ENCODE peak calls at places on chromosome 18, in five cellular contexts. F is body of pancreas, Y is adrenal gland, I is A549, M is WTC11. K is an unnamed sample.
A peak's percentile ranks its signal among the peaks of the same experiment; 100 is the strongest.

GRCh38 chr18:7447629-7448028 is 119.5 kb upstream of the PTPRM start:
- DNase-seq in M (no peak), F (no peak), I (no peak), Y (no peak), K (peak; percentile 1)

GRCh38 chr18:45920367-45920766 is 46.8 kb downstream of the EPG5 start:
- DNase-seq in I (no peak), M (no peak), Y (peak; percentile 94), F (peak; percentile 91), K (peak; percentile 78)

GRCh38 chr18:7950380-7951143 is 383.4 kb downstream of the PTPRM start:
- DNase-seq in F (no peak), I (peak; percentile 66), Y (no peak), M (no peak), K (peak; percentile 84)

GRCh38 chr18:24031318-24031717 is 16.8 kb downstream of the TTC39C start:
- DNase-seq in I (no peak), M (no peak), Y (no peak), F (no peak), K (no peak)

GRCh38 chr18:62721837-62722795 is 6.8 kb downstream of the PHLPP1 start:
- DNase-seq in M (no peak), F (no peak), Y (no peak), I (no peak), K (no peak)

GRCh38 chr18:61589053-61589723 is 256.0 kb downstream of the CDH20 start:
- DNase-seq in I (no peak), M (no peak), Y (no peak), F (no peak), K (no peak)

GRCh38 chr18:11175266-11175947 is 26.0 kb upstream of the PIEZO2 start:
- DNase-seq in F (no peak), Y (no peak), I (no peak), M (no peak), K (peak; percentile 63)

GRCh38 chr18:37611623-37612279 is 46.2 kb upstream of the CELF4 start:
- DNase-seq in I (no peak), M (no peak), F (no peak), Y (no peak), K (no peak)

GRCh38 chr18:60892441-60892840 is 440.8 kb upstream of the CDH20 start:
- DNase-seq in Y (no peak), I (no peak), F (no peak), M (no peak), K (no peak)

GRCh38 chr18:12035481-12035880 is 54.2 kb downstream of the IMPA2 start:
- DNase-seq in M (no peak), I (no peak), Y (no peak), F (peak; percentile 58), K (no peak)

GRCh38 chr18:48893061-48893558 is 57.7 kb downstream of the SMAD7 start:
- DNase-seq in F (no peak), Y (no peak), I (no peak), M (no peak), K (no peak)

GRCh38 chr18:37521500-37522465 is 43.8 kb downstream of the CELF4 start:
- DNase-seq in I (no peak), Y (no peak), M (no peak), F (no peak), K (no peak)

GRCh38 chr18:10739152-10739551 is 213.3 kb downstream of the NAPG start:
- DNase-seq in M (no peak), I (no peak), Y (no peak), F (no peak), K (no peak)

GRCh38 chr18:22839488-22839930 is 93.6 kb upstream of the RBBP8 start:
- DNase-seq in Y (no peak), I (no peak), M (no peak), F (no peak), K (no peak)

GRCh38 chr18:41099451-41099850 is 855.6 kb upstream of the PIK3C3 start:
- DNase-seq in M (no peak), Y (no peak), F (no peak), I (no peak), K (no peak)

GRCh38 chr18:41096504-41096903 is 858.5 kb upstream of the PIK3C3 start:
- DNase-seq in I (no peak), M (peak; percentile 8), Y (no peak), F (no peak), K (peak; percentile 6)
- TF ChIP-seq CTCF in I (no peak), M (no peak), Y (no peak), F (no peak), K (peak; percentile 27)

GRCh38 chr18:54558609-54559585 is 32.1 kb upstream of the DYNAP start:
- DNase-seq in I (peak; percentile 5), F (peak; percentile 28), Y (no peak), M (no peak), K (no peak)
- TF ChIP-seq CTCF in I (peak; percentile 57), F (peak; percentile 89), Y (peak; percentile 51), M (peak; percentile 50), K (peak; percentile 81)

DNA sequence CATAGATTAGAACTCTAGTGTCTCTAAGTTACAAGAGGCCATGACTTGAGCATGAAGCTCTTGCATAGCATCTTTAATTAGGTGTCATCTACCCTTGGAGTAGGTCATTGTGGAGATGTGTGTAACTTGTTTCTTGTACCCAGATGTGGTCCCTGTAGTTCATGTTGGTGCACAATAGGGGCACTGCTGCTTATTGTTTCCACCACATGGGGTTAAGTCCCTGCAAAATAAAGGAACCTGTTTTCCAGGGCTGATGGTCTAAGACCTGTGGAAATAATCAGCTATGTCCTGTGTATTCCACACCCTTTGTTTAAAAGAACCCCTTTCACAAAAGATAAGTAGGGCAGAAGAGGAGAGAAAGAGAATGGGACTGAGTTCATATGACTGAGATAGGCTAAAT is 28.6 kb downstream of the ASXL3 start:
- DNase-seq in I (no peak), F (no peak), M (no peak), Y (no peak), K (no peak)
- TF ChIP-seq CTCF in I (no peak), F (no peak), M (peak; percentile 17), Y (no peak), K (no peak)

GRCh38 chr18:27363918-27364317 is 178.8 kb upstream of the CHST9 start:
- DNase-seq in M (no peak), I (no peak), F (no peak), Y (no peak), K (no peak)
- TF ChIP-seq CTCF in M (no peak), I (peak; percentile 24), F (peak; percentile 11), Y (no peak), K (peak; percentile 7)

DNA sequence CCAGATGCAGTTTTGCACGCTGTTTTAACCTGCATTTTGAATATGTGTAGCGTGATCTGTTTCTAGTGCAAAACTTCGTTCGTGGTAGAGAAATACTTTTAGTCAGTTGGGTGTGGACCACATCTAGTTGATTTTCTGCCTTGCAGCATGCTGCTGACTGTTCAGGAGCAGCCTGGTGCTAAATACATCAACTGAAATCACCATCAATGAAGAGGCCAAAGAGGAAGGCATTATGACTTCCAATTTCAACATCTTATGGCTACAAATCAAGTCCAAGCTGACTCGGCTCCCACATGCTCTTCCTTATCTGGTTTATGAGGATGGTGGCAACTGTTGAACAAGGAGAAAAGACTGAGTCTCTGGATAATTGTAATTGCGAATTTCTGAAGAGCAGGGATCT is 298.5 kb downstream of the ZNF521 start:
- DNase-seq in I (no peak), F (no peak), M (no peak), Y (no peak), K (no peak)
- TF ChIP-seq CTCF in I (no peak), F (no peak), M (no peak), Y (no peak), K (no peak)

K was measured in HFFc6.